ENCODE peak calls at places on chromosomes 5 and 9, in eight cellular contexts. B is HCT116, D is SK-N-SH, F is neural progenitor cell, S is OCI-LY7, I is MM.1S, C is PC-3, L is GM23338. U is an unnamed sample.

GRCh38 chr9:78132688-78133033 is 101.0 kb upstream of the GNAQ start:
- DNase-seq in B (no peak), D (no peak), F (no peak), S (peak; percentile 43), I (peak; percentile 33), C (no peak), L (no peak), U (no peak)

GRCh38 chr5:139659673-139660072 is 11.5 kb downstream of the CXXC5 start:
- DNase-seq in B (no peak), D (no peak), F (peak; percentile 73), S (no peak), I (no peak), C (no peak), L (peak; percentile 63), U (peak; percentile 58)

GRCh38 chr5:93874080-93874479 is 132.7 kb upstream of the POU5F2 start:
- DNase-seq in B (no peak), D (no peak), F (no peak), S (no peak), I (no peak), C (peak; percentile 28), L (peak; percentile 14), U (peak; percentile 76)

GRCh38 chr5:54753034-54753433 is 232.4 kb downstream of the ESM1 start:
- DNase-seq in B (no peak), D (no peak), F (no peak), S (peak; percentile 57), I (peak; percentile 45), C (no peak), L (no peak), U (peak; percentile 82)

GRCh38 chr9:126321742-126322141 is 4.9 kb upstream of the MVB12B start:
- DNase-seq in B (no peak), D (no peak), F (no peak), S (no peak), I (no peak), C (no peak), L (no peak), U (no peak)

GRCh38 chr5:7754997-7755596 is 95.8 kb downstream of the CFAP90 start:
- DNase-seq in B (peak; percentile 41), D (peak; percentile 66), F (peak; percentile 81), S (peak; percentile 53), I (peak; percentile 75), C (peak; percentile 78), L (peak; percentile 84), U (peak; percentile 55)

GRCh38 chr9:79360387-79361347 is 211.1 kb upstream of the TLE4 start:
- DNase-seq in B (no peak), D (no peak), F (no peak), S (no peak), I (no peak), C (peak; percentile 27), L (peak; percentile 72), U (peak; percentile 8)

GRCh38 chr5:102532126-102532525 is 33.3 kb upstream of the SLCO6A1 start:
- DNase-seq in B (no peak), D (no peak), F (no peak), S (no peak), I (no peak), C (no peak), L (no peak), U (peak; percentile 15)

GRCh38 chr5:1552469-1553255 is 28.9 kb upstream of the LPCAT1 start:
- DNase-seq in B (no peak), D (no peak), F (peak; percentile 53), S (no peak), I (peak; percentile 33), C (no peak), L (peak; percentile 44), U (peak; percentile 70)

GRCh38 chr5:57470339-57470738 is 12.3 kb downstream of the ACTBL2 start:
- DNase-seq in B (no peak), D (no peak), F (no peak), S (no peak), I (no peak), C (no peak), L (no peak), U (peak; percentile 31)

GRCh38 chr5:58813855-58814254 is 231.0 kb downstream of the RAB3C start:
- DNase-seq in B (no peak), D (no peak), F (no peak), S (no peak), I (no peak), C (no peak), L (no peak), U (no peak)

GRCh38 chr5:119402081-119402480 is 46.3 kb downstream of the TNFAIP8 start:
- DNase-seq in B (no peak), D (no peak), F (no peak), S (no peak), I (no peak), C (no peak), L (peak; percentile 56), U (no peak)

GRCh38 chr9:8468048-8468600 is 668.5 kb upstream of the DMAC1 start:
- DNase-seq in B (no peak), D (no peak), F (no peak), S (no peak), I (no peak), C (no peak), L (peak; percentile 25), U (no peak)

GRCh38 chr5:121915765-121916164 is 46.0 kb upstream of the SRFBP1 start:
- DNase-seq in B (no peak), D (no peak), F (no peak), S (no peak), I (no peak), C (no peak), L (no peak), U (no peak)

GRCh38 chr5:112668016-112668415 is 69.7 kb upstream of the APC start:
- DNase-seq in B (no peak), D (no peak), F (no peak), S (no peak), I (no peak), C (peak; percentile 50), L (no peak), U (peak; percentile 39)

GRCh38 chr5:144122641-144123040 is 47.8 kb downstream of the YIPF5 start:
- DNase-seq in B (no peak), D (no peak), F (no peak), S (no peak), I (no peak), C (no peak), L (no peak), U (no peak)

DNA sequence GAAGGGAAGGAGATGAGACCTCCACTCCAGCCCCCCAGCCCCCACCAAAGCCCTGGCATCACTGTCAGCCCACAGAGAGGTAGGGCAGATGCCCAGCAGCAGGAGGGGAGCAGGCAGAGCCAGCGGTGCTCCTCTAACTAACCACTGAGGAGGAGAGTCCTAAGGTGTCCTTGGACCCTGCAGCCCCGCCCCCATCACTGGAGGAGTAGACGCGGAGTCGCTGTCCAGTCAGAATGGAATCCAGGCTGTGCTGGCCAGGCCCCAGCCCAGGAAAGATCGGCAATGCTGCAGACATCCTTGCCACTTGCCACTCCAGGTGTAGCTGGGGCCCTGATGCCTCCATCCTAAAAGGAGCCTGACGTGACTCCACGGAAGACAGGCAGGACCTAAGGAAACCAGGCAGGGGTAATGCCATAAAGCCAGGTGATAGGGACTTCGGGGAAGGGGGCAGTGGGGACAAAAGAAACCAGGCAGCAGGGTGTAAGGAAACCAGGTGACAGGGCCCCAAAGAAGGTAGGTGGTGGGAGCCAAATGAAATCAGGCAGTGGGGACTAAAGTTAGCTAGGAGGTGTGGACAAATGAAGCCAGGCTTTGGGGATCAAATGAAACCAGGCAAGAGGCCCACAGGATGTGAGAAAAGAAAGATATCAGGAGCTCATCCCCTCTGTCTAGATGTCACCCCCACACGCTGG is 12.4 kb downstream of the CNTFR start:
- DNase-seq in B (no peak), D (peak; percentile 67), F (peak; percentile 88), S (no peak), I (no peak), C (no peak), L (peak; percentile 78), U (no peak)
- TF ChIP-seq EZH2phosphoT487 in B (no peak), D (no peak), F (no peak), S (no peak), I (no peak), C (no peak), L (no peak), U (no peak)

DNA sequence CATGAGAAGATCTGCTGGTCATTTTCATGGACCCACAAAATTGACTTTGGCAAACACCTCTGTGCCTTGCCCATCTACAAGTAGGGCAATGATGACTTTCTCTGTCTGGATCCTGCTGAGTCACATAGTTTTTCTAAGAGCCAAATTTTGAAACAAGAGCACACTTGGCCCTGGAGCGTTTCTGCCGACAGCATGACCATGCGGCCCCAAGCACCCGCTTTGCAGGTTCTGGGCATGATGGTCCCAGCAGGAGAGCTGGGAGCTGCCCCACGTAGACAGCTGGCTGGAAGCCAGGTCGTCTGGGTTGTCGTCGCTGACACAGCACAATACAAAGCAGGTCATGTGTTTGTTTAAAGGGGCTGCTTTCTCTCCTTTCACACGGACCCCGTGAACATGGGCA is 159.8 kb downstream of the SYK start:
- DNase-seq in B (no peak), D (no peak), F (no peak), S (no peak), I (no peak), C (peak; percentile 38), L (no peak), U (peak; percentile 85)
- H2AFZ ChIP-seq in B (no peak overlapping the region), D (no peak overlapping the region), F (no peak overlapping the region), S (no peak overlapping the region), I (no peak overlapping the region), C (no peak overlapping the region), L (no peak overlapping the region), U (no peak overlapping the region)

GRCh38 chr5:149285153-149285552 is 13.5 kb downstream of the AFAP1L1 start:
- DNase-seq in B (no peak), D (no peak), F (no peak), S (no peak), I (no peak), C (peak; percentile 51), L (no peak), U (no peak)

GRCh38 chr5:149284501-149284900 is 12.8 kb downstream of the AFAP1L1 start:
- DNase-seq in B (no peak), D (no peak), F (no peak), S (no peak), I (no peak), C (no peak), L (no peak), U (peak; percentile 83)

GRCh38 chr5:149282966-149283332 is 11.3 kb downstream of the AFAP1L1 start:
- DNase-seq in B (no peak), D (no peak), F (no peak), S (no peak), I (no peak), C (no peak), L (no peak), U (no peak)

GRCh38 chr5:149282027-149282965 is 10.6 kb downstream of the AFAP1L1 start:
- DNase-seq in B (no peak), D (no peak), F (no peak), S (no peak), I (no peak), C (no peak), L (no peak), U (no peak)

GRCh38 chr5:149283611-149284480 is 12.2 kb downstream of the AFAP1L1 start:
- DNase-seq in B (no peak), D (no peak), F (no peak), S (no peak), I (no peak), C (no peak), L (no peak), U (peak; percentile 73)
- TF ChIP-seq EZH2phosphoT487 in B (no peak), D (no peak), F (no peak), S (no peak), I (no peak), C (no peak), L (no peak), U (no peak)

DNA sequence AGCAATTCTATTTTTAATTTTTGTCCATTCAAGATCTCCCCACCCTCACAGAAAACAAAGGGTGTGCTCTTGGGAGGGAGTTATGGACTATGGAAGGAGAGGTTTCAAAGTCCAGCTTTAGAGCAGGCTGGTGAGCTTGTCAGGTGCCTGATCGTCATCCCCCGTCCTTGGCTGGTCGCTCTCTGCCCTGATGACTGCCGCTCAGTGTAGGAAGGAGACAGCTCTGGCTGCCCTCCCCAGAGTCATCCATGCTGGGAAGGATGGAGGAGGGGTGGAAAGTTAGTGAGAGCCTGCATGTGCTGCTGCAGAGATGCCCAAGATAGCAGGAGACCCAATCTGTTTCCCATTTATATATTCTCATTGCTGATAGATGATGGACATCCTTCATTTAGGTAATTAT is 96.6 kb downstream of the NLN start:
- DNase-seq in B (no peak), D (peak; percentile 22), F (peak; percentile 20), S (no peak), I (no peak), C (no peak), L (no peak), U (no peak)
- H2AFZ ChIP-seq in B (no peak overlapping the region), D (no peak overlapping the region), F (no peak overlapping the region), S (no peak overlapping the region), I (no peak overlapping the region), C (no peak overlapping the region), L (no peak overlapping the region), U (no peak overlapping the region)